ENCODE peak calls at places on chromosomes 12 and 14, in seven cellular contexts. P is endodermal cell, Z is dorsolateral prefrontal cortex, E is RWPE1, I is upper lobe of right lung, Q is suprapubic skin, X is brain microvascular endothelial cell. U is an unnamed sample.

GRCh38 chr12:104477812-104478388 is 21.2 kb downstream of the CHST11 start:
- DNase-seq in I (no peak), Q (no peak), Z (no peak), P (no peak), E (no peak), X (no peak), U (no peak)

GRCh38 chr14:46036099-46036498 is 615.5 kb downstream of the RPL10L start:
- DNase-seq in P (no peak), X (no peak), I (no peak), Z (no peak), E (no peak), Q (no peak), U (no peak)

GRCh38 chr12:21576431-21576830 is 28.2 kb downstream of the GYS2 start:
- DNase-seq in E (no peak), I (no peak), Z (no peak), P (no peak), Q (no peak), X (no peak), U (no peak)

GRCh38 chr12:102645968-102646367 is 165.6 kb upstream of the IGF1 start:
- DNase-seq in Q (no peak), Z (no peak), E (no peak), X (no peak), I (no peak), P (no peak), U (no peak)

GRCh38 chr12:116201908-116202307 is 75.6 kb downstream of the MED13L start:
- DNase-seq in I (no peak), E (no peak), Q (no peak), Z (no peak), P (no peak), X (peak; percentile 16), U (no peak)

GRCh38 chr14:26548431-26548830 is 49.4 kb downstream of the NOVA1 start:
- DNase-seq in I (no peak), Z (no peak), Q (no peak), P (no peak), E (no peak), X (no peak), U (no peak)

GRCh38 chr12:117684471-117684870 is 284.3 kb downstream of the KSR2 start:
- DNase-seq in X (no peak), E (no peak), Z (no peak), Q (no peak), I (no peak), P (no peak), U (no peak)

GRCh38 chr12:100795193-100796179 is 910 bp downstream of the ANO4 start:
- DNase-seq in Z (peak; percentile 27), E (no peak), P (peak; percentile 57), X (no peak), Q (no peak), I (no peak), U (no peak)

GRCh38 chr12:33533527-33533926 is 93.9 kb upstream of the SYT10 start:
- DNase-seq in Z (no peak), Q (no peak), P (no peak), X (no peak), E (no peak), I (no peak), U (no peak)

GRCh38 chr14:73295198-73295796 is 58.0 kb downstream of the PAPLN start:
- DNase-seq in Q (no peak), E (peak; percentile 41), I (no peak), Z (no peak), X (peak; percentile 14), P (no peak), U (no peak)

GRCh38 chr12:51242150-51242549 is 3.5 kb downstream of the DAZAP2 start:
- DNase-seq in X (no peak), Q (no peak), E (no peak), P (no peak), I (no peak), Z (no peak), U (no peak)

GRCh38 chr12:6967548-6968100 is 2.8 kb downstream of the PHB2 start:
- DNase-seq in Q (no peak), Z (no peak), P (no peak), I (peak; percentile 53), E (no peak), X (no peak), U (no peak)

GRCh38 chr14:49766839-49767238 is 1.1 kb upstream of the KLHDC2 start:
- DNase-seq in Q (no peak), P (peak; percentile 58), X (no peak), E (no peak), Z (no peak), I (no peak), U (peak; percentile 0)

GRCh38 chr14:21068521-21069387 is 1.4 kb upstream of the ARHGEF40 start:
- DNase-seq in E (peak; percentile 78), Q (peak; percentile 75), X (peak; percentile 39), I (no peak), P (peak; percentile 82), Z (peak; percentile 51), U (no peak)
- TF ChIP-seq CTCF in E (peak; percentile 71), Q (peak; percentile 38), X (peak; percentile 79), I (peak; percentile 69), P (peak; percentile 72), Z (peak; percentile 56), U (peak; percentile 68)

DNA sequence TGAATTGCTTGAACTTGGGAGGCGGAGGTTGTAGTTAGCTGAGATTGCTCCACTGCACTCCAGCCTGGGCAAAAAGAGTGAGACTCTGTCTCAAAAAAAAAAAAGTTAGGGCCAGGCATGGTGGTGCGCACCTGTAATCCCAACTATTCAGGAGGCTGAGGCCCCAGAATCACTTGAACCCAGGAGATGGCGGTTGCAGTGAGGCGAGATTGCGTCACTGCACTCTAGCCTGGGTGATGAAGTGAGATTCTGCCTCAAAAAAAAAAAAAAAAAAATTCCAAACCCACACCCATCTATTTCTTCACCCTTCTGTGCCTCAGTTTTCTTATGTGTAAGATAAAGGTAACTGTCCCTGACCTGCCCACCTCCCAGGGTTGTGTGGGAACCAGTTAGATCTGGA is 11.0 kb upstream of the MLXIP start:
- DNase-seq in X (no peak), Z (no peak), P (no peak), I (no peak), E (no peak), Q (no peak), U (no peak)
- H3K27ac ChIP-seq in X (peak overlapping the region; percentile 22), Z (no peak overlapping the region), P (no peak overlapping the region), I (peak overlapping the region; percentile 11), E (no peak overlapping the region), Q (no peak overlapping the region), U (no peak overlapping the region)

GRCh38 chr12:121803861-121804416 is at the start of gene SETD1B:
- DNase-seq in X (no peak), E (no peak), I (peak; percentile 83), P (peak; percentile 88), Q (peak; percentile 74), Z (no peak), U (peak; percentile 27)
- TF ChIP-seq CTCF in X (no peak), E (no peak), I (no peak), P (no peak), Q (no peak), Z (no peak), U (no peak)

GRCh38 chr14:35401853-35402252 is 2.7 kb downstream of the NFKBIA start:
- DNase-seq in Z (no peak), P (no peak), Q (no peak), E (no peak), I (no peak), X (no peak), U (no peak)

GRCh38 chr14:35400707-35401421 is 3.7 kb downstream of the NFKBIA start:
- DNase-seq in I (peak; percentile 69), X (no peak), Q (no peak), P (peak; percentile 46), E (no peak), Z (no peak), U (no peak)

GRCh38 chr14:35398095-35398584 is 6.4 kb downstream of the NFKBIA start:
- DNase-seq in X (no peak), Z (no peak), P (peak; percentile 48), E (no peak), I (no peak), Q (no peak), U (no peak)

GRCh38 chr14:35401422-35401729 is 3.2 kb downstream of the NFKBIA start:
- DNase-seq in I (no peak), P (no peak), E (no peak), X (no peak), Q (no peak), Z (no peak), U (no peak)

GRCh38 chr14:35399083-35399807 is 5.3 kb downstream of the NFKBIA start:
- DNase-seq in X (no peak), I (peak; percentile 62), E (no peak), Q (no peak), Z (no peak), P (peak; percentile 33), U (peak; percentile 26)
- H3K27ac ChIP-seq in X (no peak overlapping the region), I (peak overlapping the region; percentile 65), E (peak overlapping the region; percentile 61), Q (peak overlapping the region; percentile 54), Z (peak overlapping the region; percentile 8), P (no peak overlapping the region), U (no peak overlapping the region)

U was measured in foreskin keratinocyte.